ENCODE peak calls at places on chromosomes 13 and 19, in seven cellular contexts. One of them, this sample, is unnamed.

GRCh38 chr19:10205636-10206035 is 10.9 kb upstream of the DNMT1 start:
- DNase-seq in Peyer's patch: no peak
- DNase-seq in HFF-Myc: no peak
- DNase-seq in brain microvascular endothelial cell: no peak
- DNase-seq in PC-3: no peak
- DNase-seq in colonic mucosa: no peak
- DNase-seq in IMR-90: no peak
- DNase-seq in this sample: no peak

GRCh38 chr19:33502521-33502920 is 19.1 kb downstream of the PEPD start:
- DNase-seq in Peyer's patch: no peak
- DNase-seq in HFF-Myc: no peak
- DNase-seq in brain microvascular endothelial cell: no peak
- DNase-seq in PC-3: no peak
- DNase-seq in colonic mucosa: no peak
- DNase-seq in IMR-90: no peak
- DNase-seq in this sample: no peak

GRCh38 chr13:32309812-32310706 is 5.1 kb downstream of the ZAR1L start:
- DNase-seq in Peyer's patch: no peak
- DNase-seq in HFF-Myc: no peak
- DNase-seq in brain microvascular endothelial cell: peak
- DNase-seq in PC-3: peak
- DNase-seq in colonic mucosa: peak
- DNase-seq in IMR-90: peak
- DNase-seq in this sample: no peak

GRCh38 chr19:41223431-41224234 is 4.6 kb downstream of the AXL start:
- DNase-seq in Peyer's patch: no peak
- DNase-seq in HFF-Myc: peak
- DNase-seq in brain microvascular endothelial cell: peak
- DNase-seq in PC-3: peak
- DNase-seq in colonic mucosa: no peak
- DNase-seq in IMR-90: peak
- DNase-seq in this sample: peak

GRCh38 chr13:25973085-25973484 is 78.7 kb downstream of the SHISA2 start:
- DNase-seq in Peyer's patch: no peak
- DNase-seq in HFF-Myc: no peak
- DNase-seq in brain microvascular endothelial cell: no peak
- DNase-seq in PC-3: no peak
- DNase-seq in colonic mucosa: no peak
- DNase-seq in IMR-90: no peak
- DNase-seq in this sample: no peak

GRCh38 chr13:111472559-111473460 is 152.4 kb downstream of the TEX29 start:
- DNase-seq in Peyer's patch: no peak
- DNase-seq in HFF-Myc: no peak
- DNase-seq in brain microvascular endothelial cell: no peak
- DNase-seq in PC-3: no peak
- DNase-seq in colonic mucosa: peak
- DNase-seq in IMR-90: no peak
- DNase-seq in this sample: no peak

GRCh38 chr13:35994131-35994966 is 136.8 kb downstream of the DCLK1 start:
- DNase-seq in Peyer's patch: no peak
- DNase-seq in HFF-Myc: peak
- DNase-seq in brain microvascular endothelial cell: peak
- DNase-seq in PC-3: peak
- DNase-seq in colonic mucosa: no peak
- DNase-seq in IMR-90: peak
- DNase-seq in this sample: peak

GRCh38 chr19:13984186-13984585 is 21.9 kb downstream of the RFX1 start:
- DNase-seq in Peyer's patch: no peak
- DNase-seq in HFF-Myc: no peak
- DNase-seq in brain microvascular endothelial cell: no peak
- DNase-seq in PC-3: no peak
- DNase-seq in colonic mucosa: no peak
- DNase-seq in IMR-90: no peak
- DNase-seq in this sample: no peak

GRCh38 chr13:94968040-94968756 is 255.9 kb upstream of the SOX21 start:
- DNase-seq in Peyer's patch: no peak
- DNase-seq in HFF-Myc: no peak
- DNase-seq in brain microvascular endothelial cell: no peak
- DNase-seq in PC-3: no peak
- DNase-seq in colonic mucosa: no peak
- DNase-seq in IMR-90: no peak
- DNase-seq in this sample: no peak

GRCh38 chr13:37357548-37357947 is 241.0 kb downstream of the POSTN start:
- DNase-seq in Peyer's patch: no peak
- DNase-seq in HFF-Myc: no peak
- DNase-seq in brain microvascular endothelial cell: no peak
- DNase-seq in PC-3: no peak
- DNase-seq in colonic mucosa: no peak
- DNase-seq in IMR-90: peak
- DNase-seq in this sample: no peak

GRCh38 chr13:90838561-90838960 is 508.9 kb upstream of the MIR17HG start:
- DNase-seq in Peyer's patch: no peak
- DNase-seq in HFF-Myc: no peak
- DNase-seq in brain microvascular endothelial cell: no peak
- DNase-seq in PC-3: peak
- DNase-seq in colonic mucosa: no peak
- DNase-seq in IMR-90: no peak
- DNase-seq in this sample: no peak

GRCh38 chr13:76879211-76879875 is 6.9 kb downstream of the KCTD12 start:
- DNase-seq in Peyer's patch: peak
- DNase-seq in HFF-Myc: peak
- DNase-seq in brain microvascular endothelial cell: peak
- DNase-seq in PC-3: peak
- DNase-seq in colonic mucosa: peak
- DNase-seq in IMR-90: peak
- DNase-seq in this sample: no peak

GRCh38 chr13:33281951-33282595 is 3.5 kb downstream of the STARD13 start:
- DNase-seq in Peyer's patch: no peak
- DNase-seq in HFF-Myc: no peak
- DNase-seq in brain microvascular endothelial cell: peak
- DNase-seq in PC-3: peak
- DNase-seq in colonic mucosa: no peak
- DNase-seq in IMR-90: peak
- DNase-seq in this sample: no peak

GRCh38 chr19:38032951-38033350 is 125.9 kb downstream of the SIPA1L3 start:
- DNase-seq in Peyer's patch: no peak
- DNase-seq in HFF-Myc: no peak
- DNase-seq in brain microvascular endothelial cell: no peak
- DNase-seq in PC-3: no peak
- DNase-seq in colonic mucosa: no peak
- DNase-seq in IMR-90: no peak
- DNase-seq in this sample: no peak

GRCh38 chr13:48009298-48009697 is 8.2 kb upstream of the SUCLA2 start:
- DNase-seq in Peyer's patch: no peak
- DNase-seq in HFF-Myc: no peak
- DNase-seq in brain microvascular endothelial cell: peak
- DNase-seq in PC-3: peak
- DNase-seq in colonic mucosa: peak
- DNase-seq in IMR-90: peak
- DNase-seq in this sample: no peak

GRCh38 chr13:109500146-109500773 is 286.1 kb downstream of the IRS2 start:
- DNase-seq in Peyer's patch: no peak
- DNase-seq in HFF-Myc: no peak
- DNase-seq in brain microvascular endothelial cell: peak
- DNase-seq in PC-3: no peak
- DNase-seq in colonic mucosa: no peak
- DNase-seq in IMR-90: peak
- DNase-seq in this sample: no peak

GRCh38 chr13:93268327-93269028 is 41.9 kb downstream of the GPC6 start:
- DNase-seq in Peyer's patch: no peak
- DNase-seq in HFF-Myc: no peak
- DNase-seq in brain microvascular endothelial cell: no peak
- DNase-seq in PC-3: no peak
- DNase-seq in colonic mucosa: no peak
- DNase-seq in IMR-90: no peak
- DNase-seq in this sample: no peak

GRCh38 chr13:87667686-87668085 is 3.5 kb upstream of the SLITRK5 start:
- DNase-seq in Peyer's patch: no peak
- DNase-seq in HFF-Myc: no peak
- DNase-seq in brain microvascular endothelial cell: no peak
- DNase-seq in PC-3: peak
- DNase-seq in colonic mucosa: no peak
- DNase-seq in IMR-90: no peak
- DNase-seq in this sample: no peak

GRCh38 chr13:87666826-87667225 is 4.3 kb upstream of the SLITRK5 start:
- DNase-seq in Peyer's patch: no peak
- DNase-seq in HFF-Myc: no peak
- DNase-seq in brain microvascular endothelial cell: no peak
- DNase-seq in PC-3: no peak
- DNase-seq in colonic mucosa: no peak
- DNase-seq in IMR-90: no peak
- DNase-seq in this sample: no peak

GRCh38 chr13:87671824-87672603 is 843 bp downstream of the SLITRK5 start:
- DNase-seq in Peyer's patch: peak
- DNase-seq in HFF-Myc: no peak
- DNase-seq in brain microvascular endothelial cell: no peak
- DNase-seq in PC-3: no peak
- DNase-seq in colonic mucosa: no peak
- DNase-seq in IMR-90: no peak
- DNase-seq in this sample: no peak

GRCh38 chr13:87671031-87671823 is at the start of gene SLITRK5:
- DNase-seq in Peyer's patch: peak
- DNase-seq in HFF-Myc: no peak
- DNase-seq in brain microvascular endothelial cell: peak
- DNase-seq in PC-3: peak
- DNase-seq in colonic mucosa: peak
- DNase-seq in IMR-90: peak
- DNase-seq in this sample: no peak

DNA sequence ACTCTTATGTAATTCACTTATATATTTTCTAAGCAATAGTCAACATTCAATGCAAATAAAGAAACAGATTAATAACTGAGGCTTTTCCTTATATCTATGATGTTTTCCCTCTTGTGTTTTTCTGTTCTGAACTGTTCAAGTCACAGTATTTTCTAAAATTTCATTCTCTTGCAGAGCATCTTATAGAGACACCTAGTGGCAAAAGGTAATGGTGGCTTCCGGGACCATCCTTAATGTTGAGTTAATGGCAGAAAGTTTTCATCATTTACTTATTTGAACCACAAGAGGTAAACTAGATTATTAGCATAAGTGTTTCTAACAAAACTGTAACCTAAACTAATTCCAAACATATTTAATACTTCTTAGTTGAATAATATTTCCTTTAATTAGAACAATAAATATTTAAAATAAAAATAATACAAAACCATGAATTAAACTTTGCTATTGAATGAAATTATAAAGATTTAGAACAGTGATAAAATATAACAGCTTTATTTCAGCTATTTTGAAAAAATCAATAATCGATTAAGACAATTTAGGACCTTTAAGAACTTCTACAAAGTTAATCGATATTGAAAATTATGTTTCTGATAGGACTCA is 1.7 kb upstream of the SLITRK5 start:
- DNase-seq in Peyer's patch: no peak
- DNase-seq in HFF-Myc: no peak
- DNase-seq in brain microvascular endothelial cell: no peak
- DNase-seq in PC-3: peak
- DNase-seq in colonic mucosa: no peak
- DNase-seq in IMR-90: peak
- DNase-seq in this sample: no peak
- TF ChIP-seq CTCF in Peyer's patch: peak
- TF ChIP-seq CTCF in HFF-Myc: peak
- TF ChIP-seq CTCF in brain microvascular endothelial cell: peak
- TF ChIP-seq CTCF in PC-3: peak
- TF ChIP-seq CTCF in colonic mucosa: peak
- TF ChIP-seq CTCF in IMR-90: peak
- TF ChIP-seq CTCF in this sample: peak

GRCh38 chr19:4636761-4637160 is 2.6 kb upstream of the TNFAIP8L1 start:
- DNase-seq in Peyer's patch: no peak
- DNase-seq in HFF-Myc: no peak
- DNase-seq in brain microvascular endothelial cell: no peak
- DNase-seq in PC-3: no peak
- DNase-seq in colonic mucosa: no peak
- DNase-seq in IMR-90: no peak
- DNase-seq in this sample: no peak
- H3K4me3 ChIP-seq in Peyer's patch: peak
- H3K4me3 ChIP-seq in HFF-Myc: peak
- H3K4me3 ChIP-seq in brain microvascular endothelial cell: no peak
- H3K4me3 ChIP-seq in PC-3: peak
- H3K4me3 ChIP-seq in colonic mucosa: no peak
- H3K4me3 ChIP-seq in IMR-90: no peak
- H3K4me3 ChIP-seq in this sample: no peak

DNA sequence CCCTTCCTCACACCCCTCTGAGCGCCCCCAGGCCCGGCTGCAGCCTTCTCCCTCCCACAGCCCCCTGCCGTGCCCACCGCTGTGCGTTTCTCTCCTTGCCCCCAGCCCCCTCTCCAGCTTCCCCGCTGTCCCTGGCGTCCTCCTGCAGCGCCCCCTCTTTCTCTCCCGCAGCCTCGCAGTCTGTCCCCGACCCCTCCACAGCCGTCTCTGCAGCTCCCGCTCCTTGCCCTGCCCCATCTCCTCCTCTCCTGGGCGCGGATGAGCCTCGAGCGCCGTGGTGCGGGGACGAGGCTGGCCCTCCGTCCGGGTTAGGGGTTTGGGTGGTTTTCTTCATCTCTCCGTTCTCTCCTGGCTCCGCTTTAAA is 1.1 kb downstream of the KMT5C start:
- DNase-seq in Peyer's patch: no peak
- DNase-seq in HFF-Myc: no peak
- DNase-seq in brain microvascular endothelial cell: no peak
- DNase-seq in PC-3: no peak
- DNase-seq in colonic mucosa: peak
- DNase-seq in IMR-90: no peak
- DNase-seq in this sample: no peak
- TF ChIP-seq CTCF in Peyer's patch: no peak
- TF ChIP-seq CTCF in HFF-Myc: no peak
- TF ChIP-seq CTCF in brain microvascular endothelial cell: peak
- TF ChIP-seq CTCF in PC-3: peak
- TF ChIP-seq CTCF in colonic mucosa: no peak
- TF ChIP-seq CTCF in IMR-90: peak
- TF ChIP-seq CTCF in this sample: peak

DNA sequence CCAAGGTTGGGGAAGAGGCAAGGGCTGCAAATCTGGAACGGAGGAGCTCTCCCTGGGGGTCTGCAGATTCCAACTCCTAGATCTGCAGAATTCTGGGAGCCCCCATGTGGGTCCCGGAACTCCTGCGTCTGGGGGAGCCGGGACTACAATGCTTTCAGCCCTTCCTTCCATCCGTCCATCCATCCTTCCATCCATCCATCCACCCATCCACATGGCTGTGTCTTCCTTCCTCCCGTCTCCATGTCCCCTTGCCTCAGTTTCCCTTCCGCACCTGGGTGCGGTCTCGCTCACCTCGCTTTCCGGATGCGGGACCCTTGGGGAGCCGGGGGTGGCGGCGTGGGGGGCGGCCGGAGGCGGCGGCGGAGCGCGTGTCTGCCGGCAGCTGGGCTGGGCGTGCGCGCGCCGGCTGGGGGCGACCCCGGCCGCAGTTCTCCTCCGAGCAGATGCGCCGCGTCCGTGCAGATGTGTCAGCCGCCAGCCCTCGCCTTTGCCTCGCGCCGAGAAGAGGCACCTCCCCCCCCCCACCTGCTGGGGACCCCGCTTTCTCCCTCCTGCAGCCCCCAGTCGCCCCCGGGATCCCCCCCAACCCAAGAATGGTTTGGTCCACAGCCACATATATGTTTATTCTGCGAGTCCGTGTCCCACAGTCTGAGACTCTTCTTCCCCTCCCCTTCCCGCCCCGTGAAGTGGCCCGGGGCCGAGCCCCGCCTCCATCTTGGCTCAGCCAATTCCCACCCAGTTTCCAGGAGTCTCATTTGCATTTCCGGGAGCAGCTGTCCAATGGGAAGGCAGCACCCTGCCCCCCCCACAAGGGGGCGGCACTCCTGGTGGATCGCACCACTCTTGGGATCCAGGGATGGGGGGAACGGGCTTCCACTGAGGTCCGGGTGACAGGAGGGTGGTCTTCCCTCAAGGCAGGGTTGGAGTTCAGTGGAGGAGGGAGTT is 8.8 kb downstream of the ISOC2 start:
- DNase-seq in Peyer's patch: peak
- DNase-seq in HFF-Myc: peak
- DNase-seq in brain microvascular endothelial cell: peak
- DNase-seq in PC-3: peak
- DNase-seq in colonic mucosa: peak
- DNase-seq in IMR-90: peak
- DNase-seq in this sample: no peak
- H3K4me3 ChIP-seq in Peyer's patch: peak
- H3K4me3 ChIP-seq in HFF-Myc: no peak
- H3K4me3 ChIP-seq in brain microvascular endothelial cell: peak
- H3K4me3 ChIP-seq in PC-3: no peak
- H3K4me3 ChIP-seq in colonic mucosa: no peak
- H3K4me3 ChIP-seq in IMR-90: peak
- H3K4me3 ChIP-seq in this sample: peak

This sample was measured in retinal pigment epithelial cell.